ENCODE peak calls at places on chromosomes 3 and 15, in five cellular contexts. O is AG04450, S is ovary, C is cardiac fibroblast, L is stomach. R is an unnamed sample.

GRCh38 chr15:25798207-25798931 is 64.8 kb downstream of the ATP10A start:
- DNase-seq in O (no peak), S (no peak), C (peak; percentile 9), L (no peak), R (no peak)

GRCh38 chr3:136979684-136980083 is 21.9 kb downstream of the IL20RB start:
- DNase-seq in O (no peak), S (no peak), C (no peak), L (no peak), R (no peak)

GRCh38 chr3:123282461-123282860 is 80.7 kb downstream of the SEC22A start:
- DNase-seq in O (no peak), S (no peak), C (no peak), L (no peak), R (no peak)

GRCh38 chr15:96416934-96417759 is 86.6 kb downstream of the NR2F2 start:
- DNase-seq in O (no peak), S (peak; percentile 35), C (peak; percentile 22), L (peak; percentile 60), R (no peak)

GRCh38 chr15:66789029-66790025 is 87.3 kb downstream of the SMAD6 start:
- DNase-seq in O (peak; percentile 78), S (peak; percentile 79), C (peak; percentile 89), L (peak; percentile 49), R (peak; percentile 34)

GRCh38 chr3:128435058-128435457 is 31.6 kb downstream of the DNAJB8 start:
- DNase-seq in O (no peak), S (no peak), C (no peak), L (peak; percentile 76), R (no peak)

GRCh38 chr3:17156864-17157263 is 272.1 kb downstream of the PLCL2 start:
- DNase-seq in O (no peak), S (no peak), C (no peak), L (no peak), R (no peak)

GRCh38 chr3:164401923-164402322 is 676.4 kb downstream of the SI start:
- DNase-seq in O (no peak), S (no peak), C (no peak), L (no peak), R (no peak)

GRCh38 chr3:124118397-124118796 is 126.5 kb upstream of the ROPN1 start:
- DNase-seq in O (no peak), S (no peak), C (no peak), L (no peak), R (no peak)

GRCh38 chr3:4850211-4850927 is 128.9 kb upstream of the BHLHE40 start:
- DNase-seq in O (no peak), S (no peak), C (no peak), L (no peak), R (no peak)

GRCh38 chr3:98702166-98702565 is 61.0 kb upstream of the ST3GAL6 start:
- DNase-seq in O (no peak), S (no peak), C (no peak), L (no peak), R (no peak)

GRCh38 chr15:41483519-41483918 is 10.2 kb upstream of the ITPKA start:
- DNase-seq in O (no peak), S (no peak), C (no peak), L (no peak), R (no peak)

GRCh38 chr3:11096266-11097135 is 57.8 kb upstream of the HRH1 start:
- DNase-seq in O (peak; percentile 69), S (peak; percentile 87), C (peak; percentile 92), L (peak; percentile 38), R (peak; percentile 18)

GRCh38 chr3:196941846-196942225 is 492 bp downstream of the NCBP2 start:
- DNase-seq in O (no peak), S (no peak), C (peak; percentile 62), L (peak; percentile 44), R (peak; percentile 23)

GRCh38 chr3:2713923-2714322 is 396.3 kb downstream of the IL5RA start:
- DNase-seq in O (no peak), S (no peak), C (no peak), L (no peak), R (no peak)

GRCh38 chr3:55724851-55725250 is 237.7 kb upstream of the WNT5A start:
- DNase-seq in O (no peak), S (no peak), C (no peak), L (no peak), R (no peak)

GRCh38 chr3:136957751-136958288 is at the start of gene IL20RB:
- DNase-seq in O (no peak), S (no peak), C (peak; percentile 50), L (no peak), R (no peak)

GRCh38 chr15:65245096-65245849 is 34.0 kb upstream of the CILP start:
- DNase-seq in O (peak; percentile 26), S (peak; percentile 47), C (peak; percentile 68), L (no peak), R (no peak)

GRCh38 chr3:94272030-94272429 is 209.2 kb downstream of the NSUN3 start:
- DNase-seq in O (no peak), S (no peak), C (no peak), L (no peak), R (no peak)

GRCh38 chr3:5188419-5189405 is 1.2 kb downstream of the EDEM1 start:
- DNase-seq in O (no peak), S (peak; percentile 30), C (peak; percentile 37), L (peak; percentile 65), R (peak; percentile 72)

GRCh38 chr3:61936344-61936937 is 375.1 kb downstream of the PTPRG start:
- DNase-seq in O (no peak), S (no peak), C (peak; percentile 36), L (no peak), R (peak; percentile 6)

GRCh38 chr3:119703900-119704531 is 1.2 kb downstream of the CFAP91 start:
- DNase-seq in O (no peak), S (no peak), C (no peak), L (no peak), R (no peak)
- H3K4me3 ChIP-seq in O (no peak overlapping the region), S (peak overlapping the region; percentile 55), C (no peak overlapping the region), L (peak overlapping the region; percentile 59), R (no peak overlapping the region)

GRCh38 chr3:76912966-76913365 is 126.9 kb upstream of the ROBO2 start:
- DNase-seq in O (no peak), S (no peak), C (no peak), L (no peak), R (no peak)
- H3K4me3 ChIP-seq in O (no peak overlapping the region), S (no peak overlapping the region), C (no peak overlapping the region), L (no peak overlapping the region), R (no peak overlapping the region)

GRCh38 chr3:195911041-195911945 is 2.9 kb upstream of the TNK2 start:
- DNase-seq in O (no peak), S (no peak), C (no peak), L (no peak), R (no peak)

GRCh38 chr3:195909645-195910498 is 1.5 kb upstream of the TNK2 start:
- DNase-seq in O (no peak), S (peak; percentile 87), C (peak; percentile 83), L (peak; percentile 92), R (peak; percentile 69)

GRCh38 chr3:195909294-195909644 is 918 bp upstream of the TNK2 start:
- DNase-seq in O (no peak), S (no peak), C (no peak), L (no peak), R (no peak)

GRCh38 chr3:195911946-195912270 is 3.6 kb upstream of the TNK2 start:
- DNase-seq in O (no peak), S (no peak), C (no peak), L (no peak), R (no peak)

GRCh38 chr3:195910499-195910845 is 2.1 kb upstream of the TNK2 start:
- DNase-seq in O (no peak), S (no peak), C (no peak), L (no peak), R (no peak)
- H3K4me3 ChIP-seq in O (no peak overlapping the region), S (no peak overlapping the region), C (no peak overlapping the region), L (peak overlapping the region; percentile 76), R (no peak overlapping the region)

GRCh38 chr3:71131385-71131871 is 452.1 kb downstream of the FOXP1 start:
- DNase-seq in O (no peak), S (no peak), C (no peak), L (no peak), R (no peak)
- H3K4me3 ChIP-seq in O (no peak overlapping the region), S (no peak overlapping the region), C (no peak overlapping the region), L (peak overlapping the region; percentile 55), R (no peak overlapping the region)

R was measured in Jurkat, Clone E6-1.